ENCODE peak calls at places on chromosomes 16 and 17, in five cellular contexts. One of them, this sample, is unnamed.

GRCh38 chr16:27230562-27230991 is 27.3 kb downstream of the KDM8 start:
- DNase-seq in iris pigment epithelial cell: no peak
- DNase-seq in right cardiac atrium: peak
- DNase-seq in stimulated activated CD4-positive, alpha-beta T cell treated with anti-CD3 and anti-CD28 coated beads, Interleukin-1b, Interleukin-23, amount 100 ng/mL, for 1 hour: no peak
- DNase-seq in pancreas: no peak
- DNase-seq in this sample: no peak

GRCh38 chr17:5527647-5528250 is 41.4 kb downstream of the MIS12 start:
- DNase-seq in iris pigment epithelial cell: no peak
- DNase-seq in right cardiac atrium: no peak
- DNase-seq in stimulated activated CD4-positive, alpha-beta T cell treated with anti-CD3 and anti-CD28 coated beads, Interleukin-1b, Interleukin-23, amount 100 ng/mL, for 1 hour: no peak
- DNase-seq in pancreas: no peak
- DNase-seq in this sample: no peak

GRCh38 chr16:50195276-50195675 is 42.2 kb downstream of the TENT4B start:
- DNase-seq in iris pigment epithelial cell: peak
- DNase-seq in right cardiac atrium: no peak
- DNase-seq in stimulated activated CD4-positive, alpha-beta T cell treated with anti-CD3 and anti-CD28 coated beads, Interleukin-1b, Interleukin-23, amount 100 ng/mL, for 1 hour: no peak
- DNase-seq in pancreas: no peak
- DNase-seq in this sample: no peak

GRCh38 chr17:66508896-66509843 is 206.8 kb downstream of the PRKCA start:
- DNase-seq in iris pigment epithelial cell: peak
- DNase-seq in right cardiac atrium: no peak
- DNase-seq in stimulated activated CD4-positive, alpha-beta T cell treated with anti-CD3 and anti-CD28 coated beads, Interleukin-1b, Interleukin-23, amount 100 ng/mL, for 1 hour: no peak
- DNase-seq in pancreas: peak
- DNase-seq in this sample: peak

GRCh38 chr17:28338056-28338768 is 2.7 kb downstream of the TNFAIP1 start:
- DNase-seq in iris pigment epithelial cell: peak
- DNase-seq in right cardiac atrium: no peak
- DNase-seq in stimulated activated CD4-positive, alpha-beta T cell treated with anti-CD3 and anti-CD28 coated beads, Interleukin-1b, Interleukin-23, amount 100 ng/mL, for 1 hour: no peak
- DNase-seq in pancreas: no peak
- DNase-seq in this sample: no peak

GRCh38 chr16:2484898-2485508 is 10.1 kb downstream of the TBC1D24 start:
- DNase-seq in iris pigment epithelial cell: no peak
- DNase-seq in right cardiac atrium: peak
- DNase-seq in stimulated activated CD4-positive, alpha-beta T cell treated with anti-CD3 and anti-CD28 coated beads, Interleukin-1b, Interleukin-23, amount 100 ng/mL, for 1 hour: no peak
- DNase-seq in pancreas: no peak
- DNase-seq in this sample: no peak

GRCh38 chr16:89150090-89150835 is 21.3 kb upstream of the CDH15 start:
- DNase-seq in iris pigment epithelial cell: no peak
- DNase-seq in right cardiac atrium: peak
- DNase-seq in stimulated activated CD4-positive, alpha-beta T cell treated with anti-CD3 and anti-CD28 coated beads, Interleukin-1b, Interleukin-23, amount 100 ng/mL, for 1 hour: no peak
- DNase-seq in pancreas: no peak
- DNase-seq in this sample: no peak

GRCh38 chr17:1147664-1148063 is 32.1 kb downstream of the ABR start:
- DNase-seq in iris pigment epithelial cell: peak
- DNase-seq in right cardiac atrium: no peak
- DNase-seq in stimulated activated CD4-positive, alpha-beta T cell treated with anti-CD3 and anti-CD28 coated beads, Interleukin-1b, Interleukin-23, amount 100 ng/mL, for 1 hour: no peak
- DNase-seq in pancreas: peak
- DNase-seq in this sample: peak

GRCh38 chr17:10992097-10992496 is 154.2 kb upstream of the PIRT start:
- DNase-seq in iris pigment epithelial cell: no peak
- DNase-seq in right cardiac atrium: no peak
- DNase-seq in stimulated activated CD4-positive, alpha-beta T cell treated with anti-CD3 and anti-CD28 coated beads, Interleukin-1b, Interleukin-23, amount 100 ng/mL, for 1 hour: no peak
- DNase-seq in pancreas: no peak
- DNase-seq in this sample: no peak

GRCh38 chr16:1290860-1291575 is 18.4 kb upstream of the UBE2I start:
- DNase-seq in iris pigment epithelial cell: no peak
- DNase-seq in right cardiac atrium: no peak
- DNase-seq in stimulated activated CD4-positive, alpha-beta T cell treated with anti-CD3 and anti-CD28 coated beads, Interleukin-1b, Interleukin-23, amount 100 ng/mL, for 1 hour: no peak
- DNase-seq in pancreas: no peak
- DNase-seq in this sample: no peak

GRCh38 chr17:27861979-27862378 is 31.2 kb downstream of the LYRM9 start:
- DNase-seq in iris pigment epithelial cell: no peak
- DNase-seq in right cardiac atrium: no peak
- DNase-seq in stimulated activated CD4-positive, alpha-beta T cell treated with anti-CD3 and anti-CD28 coated beads, Interleukin-1b, Interleukin-23, amount 100 ng/mL, for 1 hour: no peak
- DNase-seq in pancreas: no peak
- DNase-seq in this sample: no peak

GRCh38 chr17:57577751-57578607 is 167.1 kb downstream of the CCDC182 start:
- DNase-seq in iris pigment epithelial cell: peak
- DNase-seq in right cardiac atrium: peak
- DNase-seq in stimulated activated CD4-positive, alpha-beta T cell treated with anti-CD3 and anti-CD28 coated beads, Interleukin-1b, Interleukin-23, amount 100 ng/mL, for 1 hour: no peak
- DNase-seq in pancreas: no peak
- DNase-seq in this sample: peak

GRCh38 chr17:57441270-57441600 is 184.9 kb downstream of the MSI2 start:
- DNase-seq in iris pigment epithelial cell: no peak
- DNase-seq in right cardiac atrium: no peak
- DNase-seq in stimulated activated CD4-positive, alpha-beta T cell treated with anti-CD3 and anti-CD28 coated beads, Interleukin-1b, Interleukin-23, amount 100 ng/mL, for 1 hour: no peak
- DNase-seq in pancreas: no peak
- DNase-seq in this sample: no peak

GRCh38 chr16:55632259-55632658 is 23.5 kb upstream of the SLC6A2 start:
- DNase-seq in iris pigment epithelial cell: no peak
- DNase-seq in right cardiac atrium: no peak
- DNase-seq in stimulated activated CD4-positive, alpha-beta T cell treated with anti-CD3 and anti-CD28 coated beads, Interleukin-1b, Interleukin-23, amount 100 ng/mL, for 1 hour: no peak
- DNase-seq in pancreas: no peak
- DNase-seq in this sample: no peak

GRCh38 chr17:1362964-1363363 is 37.1 kb downstream of the YWHAE start:
- DNase-seq in iris pigment epithelial cell: peak
- DNase-seq in right cardiac atrium: no peak
- DNase-seq in stimulated activated CD4-positive, alpha-beta T cell treated with anti-CD3 and anti-CD28 coated beads, Interleukin-1b, Interleukin-23, amount 100 ng/mL, for 1 hour: no peak
- DNase-seq in pancreas: no peak
- DNase-seq in this sample: no peak

GRCh38 chr17:77649717-77650211 is 308.7 kb upstream of the TNRC6C start:
- DNase-seq in iris pigment epithelial cell: peak
- DNase-seq in right cardiac atrium: no peak
- DNase-seq in stimulated activated CD4-positive, alpha-beta T cell treated with anti-CD3 and anti-CD28 coated beads, Interleukin-1b, Interleukin-23, amount 100 ng/mL, for 1 hour: no peak
- DNase-seq in pancreas: no peak
- DNase-seq in this sample: no peak

GRCh38 chr17:79108232-79108850 is 33.7 kb downstream of the ENGASE start:
- DNase-seq in iris pigment epithelial cell: no peak
- DNase-seq in right cardiac atrium: no peak
- DNase-seq in stimulated activated CD4-positive, alpha-beta T cell treated with anti-CD3 and anti-CD28 coated beads, Interleukin-1b, Interleukin-23, amount 100 ng/mL, for 1 hour: no peak
- DNase-seq in pancreas: no peak
- DNase-seq in this sample: no peak

GRCh38 chr17:45408611-45409421 is 23.9 kb downstream of the ARHGAP27 start:
- DNase-seq in iris pigment epithelial cell: no peak
- DNase-seq in right cardiac atrium: no peak
- DNase-seq in stimulated activated CD4-positive, alpha-beta T cell treated with anti-CD3 and anti-CD28 coated beads, Interleukin-1b, Interleukin-23, amount 100 ng/mL, for 1 hour: no peak
- DNase-seq in pancreas: no peak
- DNase-seq in this sample: no peak

GRCh38 chr17:79835953-79836951 is 3.0 kb downstream of the CBX4 start:
- DNase-seq in iris pigment epithelial cell: peak
- DNase-seq in right cardiac atrium: peak
- DNase-seq in stimulated activated CD4-positive, alpha-beta T cell treated with anti-CD3 and anti-CD28 coated beads, Interleukin-1b, Interleukin-23, amount 100 ng/mL, for 1 hour: no peak
- DNase-seq in pancreas: peak
- DNase-seq in this sample: peak

This sample was measured in prostate gland.